ENCODE peak calls at places on chromosome 16, in seven cellular contexts. F is occipital lobe; V is anterior cingulate cortex; M is dorsolateral prefrontal cortex; N is neural crest cell; T is GM03348; Q is effector memory CD4-positive, alpha-beta T cell. J is an unnamed sample.

GRCh38 chr16:2818278-2818876 is 1.3 kb downstream of the PRSS21 start:
- DNase-seq in F (no peak), V (no peak), M (no peak), N (no peak), T (no peak), Q (no peak), J (no peak)

GRCh38 chr16:57624044-57624688 is 4.3 kb upstream of the ADGRG1 start:
- DNase-seq in F (no peak), V (no peak), M (no peak), N (no peak), T (no peak), Q (no peak), J (no peak)

GRCh38 chr16:72926671-72927070 is 121.3 kb downstream of the ZFHX3 start:
- DNase-seq in F (no peak), V (no peak), M (no peak), N (no peak), T (no peak), Q (no peak), J (no peak)

GRCh38 chr16:14613991-14614390 is 16.1 kb downstream of the PARN start:
- DNase-seq in F (no peak), V (no peak), M (no peak), N (no peak), T (no peak), Q (no peak), J (no peak)

GRCh38 chr16:2968368-2968737 is 795 bp upstream of the PAQR4 start:
- DNase-seq in F (no peak), V (no peak), M (no peak), N (no peak), T (no peak), Q (no peak), J (peak)

GRCh38 chr16:57178793-57179212 is 7.0 kb downstream of the PSME3IP1 start:
- DNase-seq in F (no peak), V (no peak), M (no peak), N (no peak), T (no peak), Q (no peak), J (no peak)

GRCh38 chr16:78183886-78184553 is 84.6 kb downstream of the WWOX start:
- DNase-seq in F (peak), V (peak), M (no peak), N (no peak), T (peak), Q (no peak), J (no peak)

GRCh38 chr16:88779406-88780099 is 5.5 kb downstream of the PIEZO1 start:
- DNase-seq in F (no peak), V (no peak), M (no peak), N (no peak), T (no peak), Q (no peak), J (no peak)

GRCh38 chr16:80612461-80613017 is 71.7 kb downstream of the DYNLRB2 start:
- DNase-seq in F (no peak), V (no peak), M (no peak), N (no peak), T (no peak), Q (no peak), J (no peak)

GRCh38 chr16:55437627-55438026 is 41.4 kb upstream of the MMP2 start:
- DNase-seq in F (no peak), V (no peak), M (no peak), N (no peak), T (peak), Q (no peak), J (no peak)

GRCh38 chr16:27088216-27088615 is 21.5 kb downstream of the C16orf82 start:
- DNase-seq in F (no peak), V (no peak), M (no peak), N (no peak), T (no peak), Q (no peak), J (no peak)

GRCh38 chr16:49828545-49829267 is 27.2 kb downstream of the ZNF423 start:
- DNase-seq in F (no peak), V (no peak), M (no peak), N (no peak), T (no peak), Q (no peak), J (no peak)

GRCh38 chr16:10514369-10515055 is 65.9 kb downstream of the EMP2 start:
- DNase-seq in F (no peak), V (no peak), M (no peak), N (peak), T (peak), Q (peak), J (peak)

GRCh38 chr16:20853981-20854620 is 46.1 kb downstream of the DCUN1D3 start:
- DNase-seq in F (no peak), V (no peak), M (no peak), N (no peak), T (no peak), Q (no peak), J (no peak)

GRCh38 chr16:86553356-86553755 is 1.7 kb downstream of the MTHFSD start:
- DNase-seq in F (no peak), V (no peak), M (no peak), N (no peak), T (no peak), Q (no peak), J (no peak)

GRCh38 chr16:3094289-3095027 is 4.6 kb downstream of the ZSCAN10 start:
- DNase-seq in F (no peak), V (no peak), M (no peak), N (no peak), T (peak), Q (peak), J (peak)

GRCh38 chr16:12095275-12096161 is 119.0 kb downstream of the SNX29 start:
- DNase-seq in F (peak), V (peak), M (peak), N (peak), T (peak), Q (peak), J (peak)

GRCh38 chr16:55663770-55664677 is 8.2 kb downstream of the SLC6A2 start:
- DNase-seq in F (no peak), V (no peak), M (no peak), N (no peak), T (no peak), Q (no peak), J (no peak)

GRCh38 chr16:11627822-11628457 is 40.3 kb upstream of the SNN start:
- DNase-seq in F (no peak), V (no peak), M (no peak), N (no peak), T (no peak), Q (no peak), J (no peak)

GRCh38 chr16:85445779-85446222 is 167.3 kb upstream of the GSE1 start:
- DNase-seq in F (no peak), V (no peak), M (no peak), N (no peak), T (no peak), Q (no peak), J (no peak)

GRCh38 chr16:27768651-27769270 is 218.8 kb downstream of the KATNIP start:
- DNase-seq in F (no peak), V (no peak), M (no peak), N (no peak), T (no peak), Q (no peak), J (no peak)

J was measured in HAP-1.